ENCODE peak calls at places on chromosomes 7 and 10, in nine cellular contexts. S is OCI-LY7, B is heart left ventricle, V is uterus, Z is A549, M is AG04450, D is body of pancreas, O is esophagus muscularis mucosa, H is left lung. P is an unnamed sample.

GRCh38 chr7:19378340-19378704 is 233.1 kb upstream of the FERD3L start:
- DNase-seq in S (no peak), B (no peak), V (no peak), Z (no peak), M (no peak), D (no peak), O (no peak), H (no peak), P (no peak)

GRCh38 chr10:67818323-67818722 is 19.7 kb downstream of the DNAJC12 start:
- DNase-seq in S (no peak), B (no peak), V (no peak), Z (peak; percentile 73), M (no peak), D (no peak), O (no peak), H (no peak), P (peak; percentile 82)

GRCh38 chr10:96619803-96620773 is 33.3 kb upstream of the TM9SF3 start:
- DNase-seq in S (no peak), B (no peak), V (no peak), Z (no peak), M (no peak), D (no peak), O (no peak), H (peak; percentile 34), P (no peak)

GRCh38 chr10:114544045-114544659 is 113.9 kb downstream of the ABLIM1 start:
- DNase-seq in S (peak; percentile 96), B (no peak), V (no peak), Z (no peak), M (no peak), D (no peak), O (no peak), H (no peak), P (no peak)

GRCh38 chr10:13684252-13684791 is 97.6 kb downstream of the PRPF18 start:
- DNase-seq in S (no peak), B (peak; percentile 89), V (peak; percentile 51), Z (no peak), M (peak; percentile 26), D (peak; percentile 25), O (no peak), H (peak; percentile 50), P (no peak)

GRCh38 chr10:110137142-110137545 is 70.3 kb upstream of the MXI1 start:
- DNase-seq in S (peak; percentile 83), B (no peak), V (no peak), Z (peak; percentile 50), M (peak; percentile 48), D (no peak), O (peak; percentile 24), H (no peak), P (peak; percentile 66)

GRCh38 chr7:73397936-73398335 is 35.6 kb upstream of the FZD9 start:
- DNase-seq in S (no peak), B (no peak), V (peak; percentile 30), Z (no peak), M (no peak), D (no peak), O (no peak), H (no peak), P (no peak)

GRCh38 chr10:98536551-98536950 is 89.8 kb upstream of the HPS1 start:
- DNase-seq in S (no peak), B (no peak), V (no peak), Z (peak; percentile 5), M (no peak), D (no peak), O (no peak), H (no peak), P (no peak)

GRCh38 chr7:121329460-121330052 is 756 bp downstream of the WNT16 start:
- DNase-seq in S (no peak), B (no peak), V (peak; percentile 16), Z (no peak), M (no peak), D (peak; percentile 25), O (no peak), H (no peak), P (no peak)

GRCh38 chr7:152859781-152860191 is 100.2 kb downstream of the ACTR3B start:
- DNase-seq in S (peak; percentile 19), B (no peak), V (no peak), Z (peak; percentile 48), M (no peak), D (no peak), O (no peak), H (no peak), P (no peak)

GRCh38 chr7:15459018-15459621 is 102.7 kb downstream of the AGMO start:
- DNase-seq in S (no peak), B (peak; percentile 27), V (no peak), Z (no peak), M (no peak), D (no peak), O (no peak), H (no peak), P (no peak)

GRCh38 chr7:36781011-36781738 is 56.9 kb upstream of the AOAH start:
- DNase-seq in S (no peak), B (no peak), V (no peak), Z (no peak), M (no peak), D (no peak), O (peak; percentile 7), H (no peak), P (no peak)

DNA sequence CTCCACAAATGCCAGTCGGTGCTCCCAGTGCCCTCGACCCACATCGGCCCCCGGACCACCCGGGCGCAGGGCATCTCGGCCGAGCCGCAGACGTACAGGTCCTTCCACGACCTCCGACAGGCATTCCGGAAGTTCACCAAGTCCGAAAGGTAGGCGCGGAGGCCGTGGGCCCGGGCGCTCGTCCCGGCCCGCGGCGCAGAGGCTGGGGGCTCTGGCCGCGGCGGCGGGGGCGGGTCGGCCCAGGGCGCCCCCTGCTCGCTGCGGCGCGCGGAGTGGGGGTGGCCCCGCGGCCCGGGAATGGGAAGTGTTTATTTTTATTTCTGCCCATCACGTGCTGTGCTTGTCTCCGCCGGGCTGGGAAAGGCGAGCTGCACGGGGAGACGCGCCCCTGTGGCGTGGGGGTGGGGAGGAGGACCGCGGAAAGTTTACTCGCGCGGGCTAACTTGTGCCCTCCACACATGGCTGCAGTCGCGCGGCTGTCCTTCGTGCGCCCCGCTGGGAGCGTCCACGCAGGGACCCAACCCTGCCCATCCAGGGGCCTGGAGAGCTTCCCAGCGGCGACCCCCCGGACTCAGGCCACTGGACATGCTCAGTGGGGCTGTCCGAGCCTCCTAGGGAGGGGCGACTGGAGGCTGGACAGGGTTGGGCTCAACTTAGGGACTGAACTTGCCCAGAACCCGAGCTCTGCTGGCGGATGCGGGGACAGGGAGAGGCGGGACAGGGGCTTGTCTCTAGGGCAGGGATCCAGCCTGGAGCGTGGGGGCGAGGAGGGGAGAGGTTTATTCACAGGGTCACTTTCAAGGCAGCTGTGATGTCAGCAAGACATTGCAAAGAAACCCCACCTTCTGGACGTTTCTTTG is 82.6 kb upstream of the PRKG1 start:
- DNase-seq in S (no peak), B (peak; percentile 79), V (peak; percentile 61), Z (no peak), M (no peak), D (peak; percentile 48), O (no peak), H (peak; percentile 61), P (no peak)
- H3K27ac ChIP-seq in S (no peak overlapping the region), B (peak overlapping the region; percentile 93), V (peak overlapping the region; percentile 86), Z (no peak overlapping the region), M (peak overlapping the region; percentile 94), D (peak overlapping the region; percentile 76), O (peak overlapping the region; percentile 92), H (peak overlapping the region; percentile 82), P (no peak overlapping the region)

GRCh38 chr10:71911296-71911954 is 52.8 kb upstream of the CHST3 start:
- DNase-seq in S (no peak), B (no peak), V (no peak), Z (no peak), M (no peak), D (no peak), O (no peak), H (no peak), P (no peak)

GRCh38 chr10:71916827-71917226 is 47.4 kb upstream of the CHST3 start:
- DNase-seq in S (peak; percentile 53), B (no peak), V (no peak), Z (no peak), M (no peak), D (no peak), O (no peak), H (no peak), P (no peak)

GRCh38 chr10:71908998-71909397 is 55.2 kb upstream of the CHST3 start:
- DNase-seq in S (peak; percentile 53), B (no peak), V (no peak), Z (no peak), M (no peak), D (no peak), O (no peak), H (no peak), P (no peak)

GRCh38 chr10:71909399-71910083 is 54.7 kb upstream of the CHST3 start:
- DNase-seq in S (peak; percentile 70), B (no peak), V (no peak), Z (no peak), M (no peak), D (no peak), O (no peak), H (no peak), P (no peak)

GRCh38 chr10:71912431-71912830 is 51.8 kb upstream of the CHST3 start:
- DNase-seq in S (no peak), B (no peak), V (no peak), Z (no peak), M (no peak), D (no peak), O (no peak), H (no peak), P (no peak)
- TF ChIP-seq CTCF in S (no peak), B (no peak), V (no peak), Z (no peak), M (peak; percentile 17), D (no peak), O (no peak), H (no peak), P (no peak)

GRCh38 chr10:29586509-29586908 is 48.3 kb downstream of the SVIL start:
- DNase-seq in S (no peak), B (no peak), V (no peak), Z (no peak), M (no peak), D (no peak), O (no peak), H (no peak), P (no peak)
- H3K27ac ChIP-seq in S (no peak overlapping the region), B (peak overlapping the region; percentile 75), V (peak overlapping the region; percentile 40), Z (no peak overlapping the region), M (no peak overlapping the region), D (no peak overlapping the region), O (peak overlapping the region; percentile 73), H (no peak overlapping the region), P (no peak overlapping the region)

DNA sequence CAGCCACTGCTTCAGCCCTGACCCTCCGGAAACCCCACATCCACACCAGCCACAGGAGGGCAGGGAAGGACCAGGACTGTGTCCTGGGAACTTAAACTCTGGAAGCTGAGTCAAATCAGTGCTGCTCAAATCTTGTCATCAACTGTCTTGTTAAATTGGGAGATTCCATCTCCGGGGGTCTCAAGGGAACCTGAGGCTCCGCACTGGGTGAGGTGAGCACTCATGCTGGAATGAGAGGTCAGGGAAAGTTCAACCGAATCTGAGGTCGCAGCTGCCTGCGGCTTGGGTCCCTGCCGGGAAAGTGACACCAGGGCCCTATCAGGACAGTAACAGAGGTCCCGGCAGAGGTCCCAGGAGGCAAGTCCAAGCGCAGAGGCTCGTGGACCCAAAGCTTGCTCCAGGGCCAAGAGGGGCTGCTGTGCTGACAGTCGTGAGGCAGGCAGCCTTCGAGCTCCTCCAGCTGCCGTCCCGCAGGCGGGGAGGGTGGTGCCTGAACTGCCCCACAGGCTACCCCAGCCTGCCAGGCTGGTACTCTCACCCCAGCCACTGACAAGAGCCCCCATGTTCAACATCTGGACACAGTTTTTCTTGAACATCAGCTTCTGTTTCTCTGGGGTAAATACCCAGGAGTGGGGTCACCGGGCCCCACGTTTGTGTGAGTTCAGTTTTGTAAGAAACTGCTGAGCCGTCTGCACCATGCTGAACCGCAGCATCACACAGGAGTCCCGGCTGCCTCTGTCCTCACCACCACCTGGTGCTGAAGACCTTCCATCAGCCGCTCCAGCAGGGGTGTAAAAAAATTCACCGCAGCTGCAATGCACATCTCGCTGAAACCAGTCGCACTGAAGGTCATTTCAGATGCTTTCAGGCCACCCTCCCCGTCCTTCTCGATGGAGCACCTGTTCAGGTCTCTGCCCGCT is 101.0 kb downstream of the DIP2C start:
- DNase-seq in S (peak; percentile 9), B (peak; percentile 52), V (no peak), Z (no peak), M (no peak), D (no peak), O (no peak), H (no peak), P (no peak)
- TF ChIP-seq CTCF in S (no peak), B (peak; percentile 21), V (no peak), Z (no peak), M (peak; percentile 48), D (no peak), O (peak; percentile 33), H (no peak), P (no peak)